ENCODE peak calls at places on chromosome 14, in eight cellular contexts. M is sciatic nerve; L is Right ventricle myocardium superior; V is activated CD8-positive, alpha-beta T cell treated with anti-CD3 and anti-CD28 coated beads for 36 hours; X is stimulated activated effector memory CD8-positive, alpha-beta T cell treated with anti-CD3 and anti-CD28 coated beads, Interleukin-12 subunit alpha, Interleukin-12 subunit beta, amount 100 ng/mL, for 72 hours; K is activated B cell treated with CpG ODN at 0.5 μM for 24 hours; Z is GM12878; G is pancreas. Q is an unnamed sample.

GRCh38 chr14:105047283-105048016 is 17.8 kb downstream of the GPR132 start:
- ATAC-seq in L (no peak), Z (peak), M (peak), K (peak), X (peak), V (no peak), G (no peak), Q (no peak)

GRCh38 chr14:74871819-74872218 is 4.1 kb downstream of the PROX2 start:
- ATAC-seq in L (no peak), K (no peak), Z (no peak), M (no peak), X (no peak), V (no peak), G (no peak), Q (no peak)

GRCh38 chr14:77186911-77187648 is 5.5 kb downstream of the TMEM63C start:
- ATAC-seq in K (no peak), M (no peak), X (peak), L (peak), G (peak), Z (peak), V (no peak), Q (no peak)

GRCh38 chr14:23548351-23549318 is 2.9 kb downstream of the ZFHX2 start:
- ATAC-seq in M (no peak), Z (no peak), L (no peak), G (no peak), K (no peak), V (no peak), X (no peak), Q (no peak)

GRCh38 chr14:88791629-88792571 is 853 bp downstream of the EML5 start:
- ATAC-seq in G (peak), K (no peak), V (no peak), L (no peak), M (peak), X (peak), Z (no peak), Q (peak)

GRCh38 chr14:64266206-64266605 is 28.0 kb downstream of the ESR2 start:
- ATAC-seq in X (peak), Z (peak), L (no peak), V (peak), G (no peak), M (no peak), K (peak), Q (no peak)

GRCh38 chr14:40697221-40697620 is 909.5 kb upstream of the LRFN5 start:
- ATAC-seq in Z (no peak), M (no peak), V (no peak), X (no peak), L (no peak), K (no peak), G (no peak), Q (no peak)

GRCh38 chr14:90808759-90809529 is 7.3 kb downstream of the TTC7B start:
- ATAC-seq in X (no peak), L (no peak), K (no peak), Z (no peak), G (no peak), M (no peak), V (no peak), Q (no peak)

GRCh38 chr14:72243894-72244293 is 311.7 kb downstream of the RGS6 start:
- ATAC-seq in K (no peak), M (no peak), G (no peak), X (no peak), Z (peak), V (no peak), L (peak), Q (no peak)

GRCh38 chr14:67411820-67412421 is at the start of gene PLEK2:
- ATAC-seq in X (peak), G (peak), Z (peak), K (no peak), M (no peak), V (peak), L (peak), Q (no peak)

GRCh38 chr14:31388687-31389413 is 31.5 kb downstream of the HEATR5A start:
- ATAC-seq in L (peak), X (peak), G (peak), Z (peak), V (peak), M (no peak), K (no peak), Q (peak)

GRCh38 chr14:88181072-88181471 is 142.0 kb downstream of the KCNK10 start:
- ATAC-seq in V (no peak), L (no peak), K (peak), G (no peak), Z (peak), X (peak), M (no peak), Q (no peak)

GRCh38 chr14:61482348-61483206 is 161.2 kb downstream of the PRKCH start:
- ATAC-seq in G (no peak), K (no peak), L (no peak), Z (no peak), M (no peak), X (no peak), V (no peak), Q (no peak)

GRCh38 chr14:100114109-100114765 is 45.2 kb downstream of the DEGS2 start:
- ATAC-seq in Z (peak), M (no peak), K (no peak), G (no peak), V (peak), L (no peak), X (no peak), Q (no peak)

GRCh38 chr14:31543969-31544799 is 17.0 kb upstream of the NUBPL start:
- ATAC-seq in K (no peak), G (no peak), M (no peak), L (no peak), Z (peak), X (no peak), V (peak), Q (no peak)

Q was measured in gastroesophageal sphincter.